ENCODE peak calls at places on chromosomes 12 and 14, in four cellular contexts. B is GM12878, Q is H1, Z is HepG2. X is an unnamed sample.

GRCh38 chr14:69351385-69351784 is 46.7 kb downstream of the ERH start:
- DNase-seq in B (no peak), Q (no peak), Z (no peak), X (no peak)

GRCh38 chr12:49674318-49674985 is 32.8 kb downstream of the FMNL3 start:
- DNase-seq in B (no peak), Q (no peak), Z (no peak), X (no peak)

GRCh38 chr14:68961361-68961760 is 17.7 kb downstream of the ACTN1 start:
- DNase-seq in B (no peak), Q (no peak), Z (no peak), X (no peak)

GRCh38 chr14:79197516-79197915 is 1013.8 kb downstream of the DIO2 start:
- DNase-seq in B (no peak), Q (no peak), Z (no peak), X (no peak)

GRCh38 chr12:111775205-111776193 is 8.8 kb downstream of the ALDH2 start:
- DNase-seq in B (peak; percentile 70), Q (no peak), Z (peak; percentile 80), X (peak; percentile 91)

GRCh38 chr14:105999361-106000028 is 473.1 kb downstream of the TMEM121 start:
- DNase-seq in B (no peak), Q (peak; percentile 36), Z (peak; percentile 50), X (peak; percentile 50)

GRCh38 chr12:108711486-108712163 is 19.7 kb downstream of the CORO1C start:
- DNase-seq in B (no peak), Q (peak; percentile 31), Z (no peak), X (no peak)

GRCh38 chr12:94795520-94795919 is 145.2 kb upstream of the TMCC3 start:
- DNase-seq in B (no peak), Q (no peak), Z (no peak), X (no peak)

GRCh38 chr12:58765653-58766554 is 154.4 kb downstream of the LRIG3 start:
- DNase-seq in B (no peak), Q (no peak), Z (peak; percentile 96), X (no peak)

GRCh38 chr14:21923820-21924219 is 250.2 kb upstream of the OR4E1 start:
- DNase-seq in B (no peak), Q (no peak), Z (no peak), X (no peak)

GRCh38 chr14:88231626-88232025 is 91.4 kb downstream of the KCNK10 start:
- DNase-seq in B (no peak), Q (no peak), Z (no peak), X (no peak)

GRCh38 chr14:24071836-24072420 is 566 bp downstream of the CPNE6 start:
- DNase-seq in B (no peak), Q (no peak), Z (no peak), X (no peak)
- TF ChIP-seq HDAC6 in B (no peak), Q (no peak), Z (no peak), X (no peak)

DNA sequence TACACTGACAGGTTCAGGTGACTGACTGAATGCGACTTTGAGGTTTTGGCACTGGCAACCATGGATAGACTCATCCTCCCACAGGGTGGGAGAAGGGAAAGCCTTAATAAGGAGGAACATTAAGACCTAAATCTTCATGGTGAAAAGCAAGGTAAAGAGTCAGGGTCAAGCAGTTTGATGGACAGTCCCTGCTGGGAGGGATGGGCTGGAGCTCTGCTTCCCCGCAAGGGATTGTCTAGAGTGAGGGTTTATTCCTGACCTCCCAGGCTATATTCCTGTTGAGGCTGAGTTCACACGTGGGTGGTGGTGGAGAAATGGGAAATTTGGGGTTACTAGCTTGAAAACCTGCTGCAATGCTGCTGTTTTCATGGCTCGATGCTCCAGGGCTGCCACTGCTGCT is 9.4 kb upstream of the STAC3 start:
- DNase-seq in B (no peak), Q (no peak), Z (no peak), X (no peak)
- TF ChIP-seq CHD2 in B (no peak), Q (no peak), Z (no peak), X (no peak)

DNA sequence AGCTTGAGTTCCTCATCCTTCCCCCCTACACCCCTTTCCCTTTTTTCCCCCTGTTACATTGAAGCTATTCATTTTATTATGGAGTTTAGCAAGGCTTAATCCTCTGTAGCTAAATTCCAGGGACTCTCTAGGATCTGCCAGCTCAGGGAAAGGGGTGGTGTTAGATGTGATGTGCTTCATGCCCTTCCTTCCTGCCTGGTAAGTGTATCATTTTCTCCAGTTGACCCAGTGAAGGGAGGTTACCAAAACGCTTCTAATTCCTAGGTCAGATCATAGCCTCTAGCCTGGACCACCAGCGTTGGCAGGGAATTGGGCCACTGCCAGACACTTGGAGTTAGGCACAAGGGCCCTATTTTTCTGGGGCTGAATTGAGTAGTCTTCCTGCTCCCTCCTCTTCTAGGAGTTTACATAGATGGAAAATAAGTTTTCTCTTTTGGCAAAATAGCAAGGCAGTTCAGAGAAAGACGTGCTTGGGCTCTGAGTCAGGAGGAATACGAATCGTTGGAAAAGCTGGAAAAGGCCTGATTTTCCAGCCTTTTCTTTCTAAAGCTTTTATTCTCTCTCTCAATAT is 88.3 kb downstream of the NPAS3 start:
- DNase-seq in B (no peak), Q (no peak), Z (no peak), X (no peak)
- TF ChIP-seq HDAC6 in B (no peak), Q (no peak), Z (no peak), X (no peak)

DNA sequence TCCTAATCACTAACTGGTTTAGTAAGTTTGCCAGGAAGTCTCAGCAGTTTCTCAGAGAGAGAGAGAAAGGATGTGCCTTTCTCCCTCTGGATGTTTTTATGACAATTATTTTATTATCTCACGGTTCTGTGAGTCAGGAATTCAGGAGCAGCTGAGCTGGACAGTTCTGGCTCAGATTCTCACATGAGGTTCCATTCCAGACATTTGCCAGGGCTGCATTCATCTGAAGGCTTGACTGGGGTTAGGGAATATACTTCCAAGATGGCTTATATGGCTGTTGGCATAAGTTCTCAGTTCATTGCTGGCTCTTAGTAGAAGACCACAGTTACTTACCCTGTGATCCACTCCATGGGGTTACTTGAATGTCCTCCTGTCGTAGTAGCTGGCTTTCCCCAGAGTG is 101.2 kb upstream of the ATF7IP start:
- DNase-seq in B (no peak), Q (no peak), Z (no peak), X (no peak)
- TF ChIP-seq CHD2 in B (no peak), Q (no peak), Z (no peak), X (no peak)

GRCh38 chr12:27500546-27500945 is 23.5 kb upstream of the PPFIBP1 start:
- DNase-seq in B (no peak), Q (no peak), Z (no peak), X (no peak)

GRCh38 chr12:27497446-27497845 is 26.6 kb upstream of the PPFIBP1 start:
- DNase-seq in B (no peak), Q (no peak), Z (no peak), X (no peak)

GRCh38 chr12:27498159-27498558 is 25.8 kb upstream of the PPFIBP1 start:
- DNase-seq in B (peak; percentile 28), Q (no peak), Z (no peak), X (no peak)

GRCh38 chr12:27498761-27499160 is 25.2 kb upstream of the PPFIBP1 start:
- DNase-seq in B (no peak), Q (no peak), Z (no peak), X (no peak)

DNA sequence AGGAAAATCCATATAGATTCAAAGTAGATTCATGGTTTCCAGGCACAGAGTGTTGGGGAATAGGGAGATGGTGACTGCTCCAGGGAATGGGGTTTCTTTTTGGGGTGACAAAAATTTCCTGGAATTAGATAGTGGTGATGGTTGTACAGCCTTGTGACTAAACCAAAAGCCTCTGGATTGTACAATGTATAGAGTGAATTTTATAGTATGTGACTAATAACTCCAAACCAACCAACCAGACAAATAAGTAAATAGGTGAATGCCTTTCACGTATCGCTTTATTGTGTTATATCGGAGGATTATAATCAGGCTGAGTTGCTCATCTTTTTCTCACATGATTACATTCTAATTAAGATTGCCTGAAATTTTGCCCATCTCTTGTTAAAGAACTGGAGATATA is 24.6 kb upstream of the PPFIBP1 start:
- DNase-seq in B (no peak), Q (no peak), Z (no peak), X (no peak)
- TF ChIP-seq HDAC6 in B (no peak), Q (no peak), Z (no peak), X (no peak)

GRCh38 chr14:55706893-55707292 is 126.9 kb downstream of the KTN1 start:
- DNase-seq in B (no peak), Q (no peak), Z (no peak), X (no peak)

GRCh38 chr14:55704654-55705053 is 124.6 kb downstream of the KTN1 start:
- DNase-seq in B (no peak), Q (no peak), Z (no peak), X (no peak)

GRCh38 chr14:55706341-55706684 is 126.3 kb downstream of the KTN1 start:
- DNase-seq in B (no peak), Q (no peak), Z (no peak), X (no peak)

GRCh38 chr14:55707365-55707804 is 127.4 kb downstream of the KTN1 start:
- DNase-seq in B (no peak), Q (no peak), Z (peak; percentile 31), X (peak; percentile 6)

DNA sequence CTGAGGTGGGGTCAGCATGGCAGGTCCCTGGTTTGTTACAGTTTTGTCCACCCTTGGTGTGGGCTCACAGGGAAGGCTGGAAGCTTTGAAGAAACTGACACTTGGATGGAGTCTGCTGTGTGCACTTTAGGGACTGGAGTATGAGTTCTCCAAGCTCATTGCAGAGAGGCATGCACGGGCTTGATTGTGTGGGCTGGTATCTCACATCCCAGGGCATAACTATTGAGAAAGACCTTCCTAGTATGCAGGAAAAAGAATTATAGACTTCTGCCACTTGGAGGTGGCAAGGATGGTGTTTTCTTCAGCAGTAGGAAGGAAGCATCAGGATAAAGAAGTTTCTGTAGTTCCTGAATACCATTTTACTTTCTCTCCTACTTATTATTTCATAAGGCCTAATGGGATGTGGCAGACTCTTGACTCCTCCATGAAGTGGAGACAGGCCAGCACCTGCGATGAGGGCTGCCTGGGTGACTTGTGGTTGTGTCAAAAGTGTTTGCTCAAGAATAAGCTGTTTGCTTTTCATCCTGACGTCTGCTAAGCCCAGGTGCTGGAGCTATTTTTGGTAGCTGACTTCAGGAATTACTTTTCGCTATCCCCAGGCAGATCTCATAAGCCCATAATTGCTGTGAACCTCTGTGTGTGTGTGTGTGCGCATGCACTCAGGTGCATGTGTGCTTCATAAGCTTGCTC is 125.8 kb downstream of the KTN1 start:
- DNase-seq in B (no peak), Q (no peak), Z (peak; percentile 6), X (no peak)
- TF ChIP-seq CHD2 in B (no peak), Q (no peak), Z (no peak), X (no peak)